ENCODE peak calls at places on chromosomes 13 and 19, in seven cellular contexts. N is aorta; C is colonic mucosa; R is mesendoderm; F is CD4-positive, alpha-beta memory T cell; S is PC-9; Z is brain microvascular endothelial cell. T is an unnamed sample.

GRCh38 chr19:34482380-34483250 is 1.1 kb downstream of the WTIP start:
- DNase-seq in R (peak; percentile 52), N (no peak), F (no peak), Z (no peak), S (no peak), C (no peak), T (peak; percentile 46)

GRCh38 chr13:110114351-110114750 is 192.6 kb downstream of the COL4A1 start:
- DNase-seq in F (no peak), S (no peak), Z (no peak), N (no peak), R (no peak), C (no peak), T (no peak)

GRCh38 chr13:95185851-95186250 is 115.4 kb downstream of the ABCC4 start:
- DNase-seq in S (no peak), Z (no peak), N (no peak), C (no peak), R (peak; percentile 11), F (peak; percentile 61), T (no peak)

GRCh38 chr13:33845572-33846305 is 27.8 kb downstream of the RFC3 start:
- DNase-seq in S (no peak), F (no peak), R (no peak), Z (no peak), C (no peak), N (no peak), T (no peak)

GRCh38 chr13:77002590-77003190 is 10.8 kb downstream of the CLN5 start:
- DNase-seq in C (no peak), S (peak; percentile 9), N (no peak), F (no peak), Z (no peak), R (peak; percentile 53), T (peak; percentile 65)

GRCh38 chr19:50005428-50005827 is 19.7 kb downstream of the VRK3 start:
- DNase-seq in R (no peak), N (no peak), S (no peak), C (no peak), F (no peak), Z (no peak), T (no peak)

GRCh38 chr13:33111414-33112110 is 95.3 kb downstream of the KL start:
- DNase-seq in F (no peak), Z (peak; percentile 60), C (peak; percentile 51), S (no peak), R (no peak), N (no peak), T (peak; percentile 33)

GRCh38 chr13:68176486-68176885 is 946.4 kb upstream of the PCDH9 start:
- DNase-seq in S (peak; percentile 2), C (no peak), F (no peak), Z (peak; percentile 77), R (no peak), N (no peak), T (peak; percentile 73)

GRCh38 chr19:58227964-58228583 is 640 bp upstream of the ZNF544 start:
- DNase-seq in Z (peak; percentile 4), S (no peak), N (no peak), C (no peak), R (peak; percentile 25), F (peak; percentile 4), T (no peak)
- H3K4me3 ChIP-seq in Z (peak overlapping the region; percentile 83), S (peak overlapping the region; percentile 75), N (peak overlapping the region; percentile 83), C (peak overlapping the region; percentile 74), R (peak overlapping the region; percentile 92), F (peak overlapping the region; percentile 68), T (peak overlapping the region; percentile 86)

DNA sequence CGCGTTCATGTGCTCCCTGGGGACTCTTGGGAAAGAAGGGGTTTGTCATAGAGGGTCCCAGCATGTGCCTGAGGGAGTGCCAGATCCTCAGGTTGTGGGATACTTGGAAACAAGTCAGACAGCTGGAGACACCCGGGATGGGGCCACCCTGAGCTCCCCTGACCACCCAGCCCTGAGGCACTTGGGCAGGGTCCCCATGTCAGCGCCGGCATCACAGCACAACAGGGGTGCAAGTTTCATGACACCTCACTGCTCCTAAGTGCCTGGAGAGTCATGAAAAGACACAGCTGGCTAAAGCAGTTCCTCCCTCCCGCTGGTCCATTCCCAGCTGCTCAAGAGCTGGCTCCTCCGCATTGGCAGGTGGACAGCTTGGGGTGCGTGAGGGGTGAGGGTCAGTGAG is 102.7 kb downstream of the KDM4B start:
- DNase-seq in N (no peak), F (no peak), Z (no peak), R (no peak), S (no peak), C (no peak), T (no peak)
- H3K4me3 ChIP-seq in N (no peak overlapping the region), F (no peak overlapping the region), Z (no peak overlapping the region), R (no peak overlapping the region), S (no peak overlapping the region), C (no peak overlapping the region), T (no peak overlapping the region)

DNA sequence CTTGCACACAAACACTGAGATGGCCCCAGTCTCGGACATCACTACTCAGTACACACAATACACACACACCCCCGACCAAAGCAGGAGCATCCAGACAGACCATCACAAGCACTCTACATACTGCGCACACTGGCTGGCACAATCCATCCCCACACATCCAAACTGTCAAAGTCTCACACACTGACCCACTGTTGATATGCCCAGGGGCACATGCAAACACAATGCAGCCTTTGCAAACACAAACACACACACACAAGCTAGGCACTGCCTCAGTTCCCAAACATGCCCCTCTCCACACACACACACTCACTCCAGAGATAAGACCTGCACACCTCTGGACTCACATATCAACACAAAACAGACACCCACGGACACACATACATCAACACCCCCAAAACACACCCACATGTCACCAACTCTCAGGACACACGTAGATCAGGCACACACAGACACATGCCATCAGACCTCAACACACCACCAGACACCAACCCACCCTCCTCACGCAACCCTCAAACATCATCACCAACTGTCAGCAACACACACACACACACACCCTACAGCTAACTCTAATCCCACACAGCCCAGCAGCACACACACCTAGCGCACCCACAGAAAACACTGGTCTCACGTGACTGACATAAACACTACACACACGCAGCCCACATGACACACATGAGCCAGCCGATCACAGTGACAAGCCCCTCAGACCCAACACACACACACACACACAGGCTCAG is 1.9 kb downstream of the BBC3 start:
- DNase-seq in F (peak; percentile 43), N (no peak), Z (peak; percentile 36), R (peak; percentile 43), S (peak; percentile 13), C (peak; percentile 58), T (peak; percentile 43)
- H3K4me3 ChIP-seq in F (peak overlapping the region; percentile 85), N (peak overlapping the region; percentile 38), Z (peak overlapping the region; percentile 86), R (peak overlapping the region; percentile 32), S (peak overlapping the region; percentile 99), C (peak overlapping the region; percentile 95), T (peak overlapping the region; percentile 98)

DNA sequence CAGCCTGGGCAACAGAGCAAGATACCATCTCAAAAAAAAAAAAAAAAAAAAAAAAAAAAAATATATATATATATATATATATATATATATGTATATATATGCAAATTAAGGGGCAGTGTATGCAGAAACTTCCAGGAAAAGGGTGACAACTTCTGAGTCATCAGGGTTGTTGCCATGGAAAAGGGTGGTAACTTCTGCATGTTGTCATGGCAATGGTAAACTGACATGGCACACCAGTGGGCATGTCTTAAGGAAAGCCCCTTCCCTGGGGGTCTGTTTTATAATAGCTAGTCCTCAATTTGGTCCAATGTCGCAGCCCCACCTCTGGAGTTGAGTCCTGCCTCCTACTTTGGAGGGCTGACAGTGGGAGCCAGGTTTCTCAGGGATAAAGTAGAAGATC is 7.4 kb upstream of the FCHO1 start:
- DNase-seq in F (no peak), Z (peak; percentile 16), R (peak; percentile 70), C (no peak), S (no peak), N (no peak), T (peak; percentile 76)
- H3K4me3 ChIP-seq in F (no peak overlapping the region), Z (no peak overlapping the region), R (no peak overlapping the region), C (no peak overlapping the region), S (no peak overlapping the region), N (no peak overlapping the region), T (no peak overlapping the region)

GRCh38 chr19:48397263-48397635 is 3.8 kb downstream of the GRIN2D start:
- DNase-seq in N (no peak), F (no peak), Z (no peak), R (no peak), C (no peak), S (no peak), T (no peak)
- H3K4me3 ChIP-seq in N (no peak overlapping the region), F (no peak overlapping the region), Z (peak overlapping the region; percentile 59), R (no peak overlapping the region), C (no peak overlapping the region), S (peak overlapping the region; percentile 95), T (peak overlapping the region; percentile 60)

GRCh38 chr13:25149670-25150069 is 22.4 kb downstream of the AMER2 start:
- DNase-seq in S (no peak), N (no peak), R (no peak), C (no peak), F (no peak), Z (no peak), T (no peak)

GRCh38 chr13:25141042-25141441 is 31.0 kb downstream of the AMER2 start:
- DNase-seq in Z (no peak), C (no peak), F (no peak), N (no peak), S (no peak), R (no peak), T (no peak)

GRCh38 chr13:25148005-25148798 is 23.9 kb downstream of the AMER2 start:
- DNase-seq in Z (no peak), R (no peak), C (no peak), F (no peak), N (no peak), S (no peak), T (no peak)

GRCh38 chr13:25143693-25144092 is 28.4 kb downstream of the AMER2 start:
- DNase-seq in F (no peak), N (no peak), S (no peak), C (no peak), Z (no peak), R (no peak), T (no peak)
- H3K4me3 ChIP-seq in F (no peak overlapping the region), N (no peak overlapping the region), S (no peak overlapping the region), C (no peak overlapping the region), Z (no peak overlapping the region), R (no peak overlapping the region), T (no peak overlapping the region)

DNA sequence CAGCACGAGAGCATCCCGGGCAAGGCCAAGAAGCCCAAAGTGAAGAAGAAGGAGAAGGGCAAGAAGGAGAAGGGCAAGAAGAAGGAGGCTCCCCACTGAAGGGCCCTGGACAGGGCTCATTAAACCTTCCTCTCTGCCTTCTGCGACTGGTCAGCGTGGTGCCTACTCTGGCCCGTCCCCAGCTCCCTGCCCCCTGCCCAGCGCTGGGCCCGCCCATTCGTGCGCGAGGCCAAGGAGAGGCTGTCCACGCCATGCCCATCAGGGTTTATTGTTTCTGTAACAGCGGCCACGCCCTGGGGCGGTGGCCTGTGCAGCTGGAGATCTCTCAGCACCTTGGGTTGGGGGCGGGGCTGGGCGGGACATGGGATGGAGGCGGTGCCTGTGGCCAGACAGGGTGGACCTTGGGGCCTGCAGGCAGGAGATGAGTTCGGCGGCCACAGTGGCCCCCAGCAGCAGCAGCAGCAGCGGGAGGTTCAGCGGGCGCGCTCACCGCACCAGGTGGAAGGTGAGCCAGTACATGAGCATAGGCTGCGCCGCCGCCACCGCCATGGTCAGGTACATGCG is 897 bp downstream of the C19orf33 start:
- DNase-seq in C (peak; percentile 96), S (peak; percentile 98), Z (no peak), R (peak; percentile 94), N (no peak), F (no peak), T (no peak)
- H3K4me3 ChIP-seq in C (peak overlapping the region; percentile 42), S (peak overlapping the region; percentile 72), Z (no peak overlapping the region), R (no peak overlapping the region), N (no peak overlapping the region), F (no peak overlapping the region), T (no peak overlapping the region)

GRCh38 chr13:43154083-43154739 is 130.8 kb downstream of the DNAJC15 start:
- DNase-seq in F (no peak), S (no peak), R (peak; percentile 88), N (no peak), C (no peak), Z (no peak), T (no peak)
- H3K4me3 ChIP-seq in F (no peak overlapping the region), S (peak overlapping the region; percentile 40), R (no peak overlapping the region), N (no peak overlapping the region), C (no peak overlapping the region), Z (no peak overlapping the region), T (no peak overlapping the region)

GRCh38 chr19:53908106-53908932 is 759 bp upstream of the CACNG7 start:
- DNase-seq in N (no peak), C (peak; percentile 32), R (peak; percentile 89), S (peak; percentile 31), F (peak; percentile 38), Z (peak; percentile 30), T (peak; percentile 71)
- H3K4me3 ChIP-seq in N (no peak overlapping the region), C (no peak overlapping the region), R (no peak overlapping the region), S (no peak overlapping the region), F (no peak overlapping the region), Z (peak overlapping the region; percentile 42), T (peak overlapping the region; percentile 68)

T was measured in fibroblast of pulmonary artery.